ENCODE peak calls at places on chromosomes 12 and 14, in four cellular contexts. One of them, this sample, is unnamed.
A peak's percentile ranks its signal among the peaks of the same experiment; 100 is the strongest.

GRCh38 chr12:81644503-81644902 is 114.6 kb downstream of the PPFIA2 start:
- DNase-seq in ovary: no peak
- DNase-seq in left ventricle myocardium inferior: no peak
- DNase-seq in heart left ventricle: no peak
- DNase-seq in this sample: no peak

GRCh38 chr12:47356129-47356622 is 276.4 kb upstream of the AMIGO2 start:
- DNase-seq in ovary: no peak
- DNase-seq in left ventricle myocardium inferior: no peak
- DNase-seq in heart left ventricle: no peak
- DNase-seq in this sample: no peak

GRCh38 chr12:96375841-96376249 is 24.4 kb downstream of the CDK17 start:
- DNase-seq in left ventricle myocardium inferior: no peak
- DNase-seq in ovary: no peak
- DNase-seq in heart left ventricle: no peak
- DNase-seq in this sample: no peak

GRCh38 chr14:31110872-31111271 is 84.7 kb upstream of the STRN3 start:
- DNase-seq in left ventricle myocardium inferior: no peak
- DNase-seq in ovary: no peak
- DNase-seq in heart left ventricle: no peak
- DNase-seq in this sample: no peak

GRCh38 chr12:79546461-79547043 is 144.2 kb downstream of the PAWR start:
- DNase-seq in heart left ventricle: no peak
- DNase-seq in ovary: no peak
- DNase-seq in left ventricle myocardium inferior: no peak
- DNase-seq in this sample: no peak

GRCh38 chr12:38465020-38465419 is 148.4 kb downstream of the ALG10B start:
- DNase-seq in heart left ventricle: no peak
- DNase-seq in ovary: no peak
- DNase-seq in left ventricle myocardium inferior: no peak
- DNase-seq in this sample: no peak

GRCh38 chr12:120719496-120720233 is 6.0 kb upstream of the ACADS start:
- DNase-seq in left ventricle myocardium inferior: no peak
- DNase-seq in ovary: no peak
- DNase-seq in heart left ventricle: no peak
- DNase-seq in this sample: no peak

GRCh38 chr12:107681836-107682820 is 3.5 kb upstream of the PWP1 start:
- DNase-seq in ovary: no peak
- DNase-seq in heart left ventricle: no peak
- DNase-seq in left ventricle myocardium inferior: no peak
- DNase-seq in this sample: no peak

GRCh38 chr12:31599053-31599452 is 8.1 kb upstream of the DENND5B start:
- DNase-seq in left ventricle myocardium inferior: no peak
- DNase-seq in heart left ventricle: no peak
- DNase-seq in ovary: no peak
- DNase-seq in this sample: no peak

GRCh38 chr12:65826513-65827171 is 2.4 kb downstream of the HMGA2 start:
- DNase-seq in ovary: no peak
- DNase-seq in heart left ventricle: no peak
- DNase-seq in left ventricle myocardium inferior: no peak
- DNase-seq in this sample: no peak

GRCh38 chr14:90087433-90087832 is 25.6 kb downstream of the KCNK13 start:
- DNase-seq in heart left ventricle: no peak
- DNase-seq in left ventricle myocardium inferior: peak; percentile 19
- DNase-seq in ovary: no peak
- DNase-seq in this sample: peak; percentile 46

GRCh38 chr12:50606675-50607379 is 102.0 kb downstream of the DIP2B start:
- DNase-seq in left ventricle myocardium inferior: no peak
- DNase-seq in heart left ventricle: no peak
- DNase-seq in ovary: no peak
- DNase-seq in this sample: no peak

GRCh38 chr14:49879683-49880204 is 13.1 kb upstream of the ARF6 start:
- DNase-seq in heart left ventricle: no peak
- DNase-seq in ovary: peak; percentile 34
- DNase-seq in left ventricle myocardium inferior: no peak
- DNase-seq in this sample: no peak
- TF ChIP-seq CTCF in heart left ventricle: peak; percentile 64
- TF ChIP-seq CTCF in ovary: peak; percentile 16
- TF ChIP-seq CTCF in left ventricle myocardium inferior: peak; percentile 74
- TF ChIP-seq CTCF in this sample: peak; percentile 38

DNA sequence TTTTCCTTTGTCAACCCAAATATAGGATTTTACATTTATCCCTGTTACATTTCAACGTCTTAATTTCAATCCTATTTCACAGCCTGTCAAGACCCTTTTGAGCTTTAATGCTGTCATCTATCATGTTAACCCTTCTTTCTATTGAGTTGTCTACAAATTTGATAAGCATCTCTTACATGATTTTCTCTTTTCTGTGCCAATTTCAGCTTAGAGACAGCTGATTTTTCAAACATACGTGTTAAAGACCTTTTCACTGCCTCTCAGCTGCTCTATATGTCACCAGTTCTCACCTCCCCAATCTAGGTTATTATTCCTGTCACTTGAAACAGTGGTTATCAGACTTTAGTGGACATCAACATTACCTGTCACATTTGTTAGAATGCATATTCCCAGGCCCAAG is 181.3 kb downstream of the GXYLT1 start:
- DNase-seq in left ventricle myocardium inferior: no peak
- DNase-seq in ovary: no peak
- DNase-seq in heart left ventricle: no peak
- DNase-seq in this sample: no peak
- H3K4me1 ChIP-seq in left ventricle myocardium inferior: no peaks in the 10 kb centered on the region
- H3K4me1 ChIP-seq in ovary: no peaks in the 10 kb centered on the region
- H3K4me1 ChIP-seq in heart left ventricle: no peaks in the 10 kb centered on the region
- H3K4me1 ChIP-seq in this sample: no peaks in the 10 kb centered on the region

GRCh38 chr12:6494351-6494743 is 445 bp downstream of the NCAPD2 start:
- DNase-seq in heart left ventricle: no peak
- DNase-seq in ovary: no peak
- DNase-seq in left ventricle myocardium inferior: no peak
- DNase-seq in this sample: no peak
- TF ChIP-seq CTCF in heart left ventricle: no peak
- TF ChIP-seq CTCF in ovary: no peak
- TF ChIP-seq CTCF in left ventricle myocardium inferior: no peak
- TF ChIP-seq CTCF in this sample: no peak

GRCh38 chr14:94964181-94964580 is 193.1 kb downstream of the DICER1 start:
- DNase-seq in heart left ventricle: no peak
- DNase-seq in left ventricle myocardium inferior: no peak
- DNase-seq in ovary: no peak
- DNase-seq in this sample: no peak
- H3K4me1 ChIP-seq in heart left ventricle: no peaks in the 10 kb centered on the region
- H3K4me1 ChIP-seq in left ventricle myocardium inferior: no peaks in the 10 kb centered on the region
- H3K4me1 ChIP-seq in ovary: peaks cover 8% of the 10 kb centered on the region
- H3K4me1 ChIP-seq in this sample: no peaks in the 10 kb centered on the region

GRCh38 chr12:109386079-109386473 is 38.4 kb downstream of the MYO1H start:
- DNase-seq in heart left ventricle: no peak
- DNase-seq in left ventricle myocardium inferior: no peak
- DNase-seq in ovary: no peak
- DNase-seq in this sample: no peak

GRCh38 chr12:109388167-109388563 is 40.5 kb downstream of the MYO1H start:
- DNase-seq in ovary: no peak
- DNase-seq in left ventricle myocardium inferior: no peak
- DNase-seq in heart left ventricle: no peak
- DNase-seq in this sample: no peak

GRCh38 chr12:109387425-109388166 is 39.9 kb downstream of the MYO1H start:
- DNase-seq in left ventricle myocardium inferior: no peak
- DNase-seq in heart left ventricle: no peak
- DNase-seq in ovary: no peak
- DNase-seq in this sample: no peak

GRCh38 chr12:109383240-109383639 is 35.5 kb downstream of the MYO1H start:
- DNase-seq in left ventricle myocardium inferior: no peak
- DNase-seq in heart left ventricle: no peak
- DNase-seq in ovary: no peak
- DNase-seq in this sample: no peak

DNA sequence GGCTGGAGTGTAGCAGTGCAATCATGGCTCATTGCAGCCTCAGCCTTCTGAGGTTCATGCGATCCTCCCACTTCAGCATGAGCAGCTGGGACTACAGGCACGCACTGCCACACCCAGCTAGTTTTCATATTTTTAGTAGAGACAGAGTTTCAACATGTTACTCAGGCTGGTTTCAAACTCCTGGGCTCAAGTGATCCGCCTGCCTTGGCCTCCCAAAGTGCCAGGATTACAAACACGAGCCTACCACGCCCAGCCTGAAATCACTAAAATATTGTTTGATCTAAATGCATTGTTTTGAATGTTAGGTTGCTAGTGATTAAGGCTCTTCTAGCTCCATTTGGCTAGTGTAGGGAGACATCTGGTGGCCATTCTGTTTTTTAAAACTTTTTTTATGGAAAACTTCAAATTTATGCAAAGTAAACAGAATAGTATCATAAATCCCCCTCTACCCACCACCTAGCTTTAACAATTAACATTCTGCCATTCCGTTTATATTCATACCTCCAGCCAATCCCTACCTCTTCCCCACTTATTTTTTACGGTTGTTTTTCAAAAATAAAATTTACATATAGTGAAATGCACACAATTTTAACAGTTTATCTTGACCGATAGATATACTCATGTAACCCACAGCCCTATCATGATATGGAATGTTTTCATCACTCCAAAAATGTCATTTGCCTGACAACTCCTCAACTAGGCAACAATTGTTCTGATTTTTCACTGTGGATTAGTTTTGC is 37.8 kb downstream of the MYO1H start:
- DNase-seq in ovary: no peak
- DNase-seq in left ventricle myocardium inferior: no peak
- DNase-seq in heart left ventricle: no peak
- DNase-seq in this sample: no peak
- TF ChIP-seq CTCF in ovary: peak; percentile 62
- TF ChIP-seq CTCF in left ventricle myocardium inferior: peak; percentile 64
- TF ChIP-seq CTCF in heart left ventricle: peak; percentile 69
- TF ChIP-seq CTCF in this sample: peak; percentile 12

GRCh38 chr12:89385965-89386537 is 33.8 kb upstream of the DUSP6 start:
- DNase-seq in ovary: no peak
- DNase-seq in left ventricle myocardium inferior: no peak
- DNase-seq in heart left ventricle: no peak
- DNase-seq in this sample: no peak
- H3K4me1 ChIP-seq in ovary: peaks cover 5% of the 10 kb centered on the region
- H3K4me1 ChIP-seq in left ventricle myocardium inferior: peaks cover 57% of the 10 kb centered on the region
- H3K4me1 ChIP-seq in heart left ventricle: peaks cover 42% of the 10 kb centered on the region
- H3K4me1 ChIP-seq in this sample: peaks cover 28% of the 10 kb centered on the region

GRCh38 chr12:57735952-57736742 is 2.4 kb downstream of the AGAP2 start:
- DNase-seq in heart left ventricle: peak; percentile 72
- DNase-seq in ovary: no peak
- DNase-seq in left ventricle myocardium inferior: peak; percentile 58
- DNase-seq in this sample: no peak
- TF ChIP-seq CTCF in heart left ventricle: no peak
- TF ChIP-seq CTCF in ovary: no peak
- TF ChIP-seq CTCF in left ventricle myocardium inferior: peak; percentile 33
- TF ChIP-seq CTCF in this sample: no peak

GRCh38 chr12:111436811-111437210 is 31.1 kb downstream of the SH2B3 start:
- DNase-seq in ovary: no peak
- DNase-seq in left ventricle myocardium inferior: no peak
- DNase-seq in heart left ventricle: no peak
- DNase-seq in this sample: no peak

GRCh38 chr12:111438501-111438900 is 32.8 kb downstream of the SH2B3 start:
- DNase-seq in heart left ventricle: no peak
- DNase-seq in ovary: no peak
- DNase-seq in left ventricle myocardium inferior: no peak
- DNase-seq in this sample: peak; percentile 46

GRCh38 chr12:111439657-111440151 is 34.0 kb downstream of the SH2B3 start:
- DNase-seq in heart left ventricle: no peak
- DNase-seq in ovary: no peak
- DNase-seq in left ventricle myocardium inferior: no peak
- DNase-seq in this sample: no peak

GRCh38 chr12:111436266-111436665 is 30.5 kb downstream of the SH2B3 start:
- DNase-seq in heart left ventricle: no peak
- DNase-seq in left ventricle myocardium inferior: no peak
- DNase-seq in ovary: no peak
- DNase-seq in this sample: no peak

GRCh38 chr12:111437816-111438454 is 32.2 kb downstream of the SH2B3 start:
- DNase-seq in ovary: no peak
- DNase-seq in heart left ventricle: no peak
- DNase-seq in left ventricle myocardium inferior: no peak
- DNase-seq in this sample: peak; percentile 67
- H3K4me1 ChIP-seq in ovary: peaks cover 15% of the 10 kb centered on the region
- H3K4me1 ChIP-seq in heart left ventricle: peaks cover 77% of the 10 kb centered on the region
- H3K4me1 ChIP-seq in left ventricle myocardium inferior: peaks cover 100% of the 10 kb centered on the region
- H3K4me1 ChIP-seq in this sample: peaks cover 50% of the 10 kb centered on the region

GRCh38 chr14:68510951-68511726 is 281.7 kb downstream of the ZFP36L1 start:
- DNase-seq in left ventricle myocardium inferior: no peak
- DNase-seq in heart left ventricle: no peak
- DNase-seq in ovary: no peak
- DNase-seq in this sample: no peak
- TF ChIP-seq CTCF in left ventricle myocardium inferior: no peak
- TF ChIP-seq CTCF in heart left ventricle: no peak
- TF ChIP-seq CTCF in ovary: no peak
- TF ChIP-seq CTCF in this sample: no peak

GRCh38 chr12:94208433-94208921 is 60.1 kb downstream of the PLXNC1 start:
- DNase-seq in left ventricle myocardium inferior: no peak
- DNase-seq in heart left ventricle: no peak
- DNase-seq in ovary: no peak
- DNase-seq in this sample: no peak
- H3K4me1 ChIP-seq in left ventricle myocardium inferior: peaks cover 14% of the 10 kb centered on the region
- H3K4me1 ChIP-seq in heart left ventricle: no peaks in the 10 kb centered on the region
- H3K4me1 ChIP-seq in ovary: peaks cover 20% of the 10 kb centered on the region
- H3K4me1 ChIP-seq in this sample: peaks cover 2% of the 10 kb centered on the region

This sample was measured in lung.